ENCODE peak calls at places on chromosomes 7 and 10, in seven cellular contexts. One of them, this sample, is unnamed. For H3K4me1, the result is how much of the 10 kb centered on the place peaks cover.

GRCh38 chr7:106347229-106347833 is 62.5 kb upstream of the NAMPT start:
- DNase-seq in transverse colon: no peak
- DNase-seq in esophagus muscularis mucosa: peak
- DNase-seq in ovary: no peak
- DNase-seq in cardiac muscle cell: no peak
- DNase-seq in tibial artery: no peak
- DNase-seq in GM23248: no peak
- DNase-seq in this sample: no peak

GRCh38 chr7:79548616-79549206 is 95.2 kb upstream of the MAGI2 start:
- DNase-seq in transverse colon: no peak
- DNase-seq in esophagus muscularis mucosa: no peak
- DNase-seq in ovary: no peak
- DNase-seq in cardiac muscle cell: peak
- DNase-seq in tibial artery: no peak
- DNase-seq in GM23248: peak
- DNase-seq in this sample: no peak

GRCh38 chr7:10315881-10316280 is 657.8 kb upstream of the PHF14 start:
- DNase-seq in transverse colon: no peak
- DNase-seq in esophagus muscularis mucosa: no peak
- DNase-seq in ovary: no peak
- DNase-seq in cardiac muscle cell: no peak
- DNase-seq in tibial artery: no peak
- DNase-seq in GM23248: no peak
- DNase-seq in this sample: no peak

GRCh38 chr10:119656760-119657159 is 5.6 kb downstream of the BAG3 start:
- DNase-seq in transverse colon: no peak
- DNase-seq in esophagus muscularis mucosa: no peak
- DNase-seq in ovary: no peak
- DNase-seq in cardiac muscle cell: no peak
- DNase-seq in tibial artery: no peak
- DNase-seq in GM23248: no peak
- DNase-seq in this sample: no peak

GRCh38 chr10:57333880-57334279 is 933.8 kb downstream of the IPMK start:
- DNase-seq in transverse colon: no peak
- DNase-seq in esophagus muscularis mucosa: no peak
- DNase-seq in ovary: no peak
- DNase-seq in cardiac muscle cell: no peak
- DNase-seq in tibial artery: no peak
- DNase-seq in GM23248: peak
- DNase-seq in this sample: no peak

GRCh38 chr7:76356823-76357222 is 2.0 kb downstream of the YWHAG start:
- DNase-seq in transverse colon: peak
- DNase-seq in esophagus muscularis mucosa: no peak
- DNase-seq in ovary: no peak
- DNase-seq in cardiac muscle cell: peak
- DNase-seq in tibial artery: no peak
- DNase-seq in GM23248: peak
- DNase-seq in this sample: no peak

GRCh38 chr10:129385600-129385999 is 81.4 kb upstream of the MGMT start:
- DNase-seq in transverse colon: no peak
- DNase-seq in esophagus muscularis mucosa: no peak
- DNase-seq in ovary: no peak
- DNase-seq in cardiac muscle cell: no peak
- DNase-seq in tibial artery: no peak
- DNase-seq in GM23248: no peak
- DNase-seq in this sample: no peak

GRCh38 chr7:56287429-56288138 is 171.4 kb upstream of the NUPR2 start:
- DNase-seq in transverse colon: no peak
- DNase-seq in esophagus muscularis mucosa: no peak
- DNase-seq in ovary: peak
- DNase-seq in cardiac muscle cell: no peak
- DNase-seq in tibial artery: peak
- DNase-seq in GM23248: peak
- DNase-seq in this sample: peak

GRCh38 chr10:28327494-28327886 is 24.6 kb upstream of the MPP7 start:
- DNase-seq in transverse colon: no peak
- DNase-seq in esophagus muscularis mucosa: no peak
- DNase-seq in ovary: no peak
- DNase-seq in cardiac muscle cell: peak
- DNase-seq in tibial artery: no peak
- DNase-seq in GM23248: peak
- DNase-seq in this sample: no peak

GRCh38 chr7:80641548-80641947 is 3.1 kb downstream of the CD36 start:
- DNase-seq in transverse colon: no peak
- DNase-seq in esophagus muscularis mucosa: no peak
- DNase-seq in ovary: no peak
- DNase-seq in cardiac muscle cell: no peak
- DNase-seq in tibial artery: no peak
- DNase-seq in GM23248: peak
- DNase-seq in this sample: no peak

GRCh38 chr10:132319853-132320669 is 11.9 kb upstream of the LRRC27 start:
- DNase-seq in transverse colon: no peak
- DNase-seq in esophagus muscularis mucosa: no peak
- DNase-seq in ovary: peak
- DNase-seq in cardiac muscle cell: peak
- DNase-seq in tibial artery: peak
- DNase-seq in GM23248: peak
- DNase-seq in this sample: peak

GRCh38 chr7:43942997-43943701 is 16.9 kb downstream of the UBE2D4 start:
- DNase-seq in transverse colon: peak
- DNase-seq in esophagus muscularis mucosa: no peak
- DNase-seq in ovary: no peak
- DNase-seq in cardiac muscle cell: no peak
- DNase-seq in tibial artery: no peak
- DNase-seq in GM23248: peak
- DNase-seq in this sample: no peak

GRCh38 chr7:34371922-34372321 is 286.1 kb upstream of the NPSR1 start:
- DNase-seq in transverse colon: no peak
- DNase-seq in esophagus muscularis mucosa: no peak
- DNase-seq in ovary: no peak
- DNase-seq in cardiac muscle cell: no peak
- DNase-seq in tibial artery: no peak
- DNase-seq in GM23248: no peak
- DNase-seq in this sample: no peak

GRCh38 chr7:48643420-48644013 is 280.8 kb upstream of the CDC14C start:
- DNase-seq in transverse colon: no peak
- DNase-seq in esophagus muscularis mucosa: no peak
- DNase-seq in ovary: no peak
- DNase-seq in cardiac muscle cell: no peak
- DNase-seq in tibial artery: no peak
- DNase-seq in GM23248: no peak
- DNase-seq in this sample: no peak

GRCh38 chr10:71274901-71275796 is 43.9 kb upstream of the SLC29A3 start:
- DNase-seq in transverse colon: no peak
- DNase-seq in esophagus muscularis mucosa: no peak
- DNase-seq in ovary: no peak
- DNase-seq in cardiac muscle cell: no peak
- DNase-seq in tibial artery: no peak
- DNase-seq in GM23248: no peak
- DNase-seq in this sample: no peak

GRCh38 chr10:99560277-99561126 is 27.8 kb downstream of the NKX2-3 start:
- DNase-seq in transverse colon: peak
- DNase-seq in esophagus muscularis mucosa: no peak
- DNase-seq in ovary: no peak
- DNase-seq in cardiac muscle cell: peak
- DNase-seq in tibial artery: no peak
- DNase-seq in GM23248: peak
- DNase-seq in this sample: peak

GRCh38 chr7:125670926-125671572 is 741.4 kb upstream of the POT1 start:
- DNase-seq in transverse colon: no peak
- DNase-seq in esophagus muscularis mucosa: no peak
- DNase-seq in ovary: no peak
- DNase-seq in cardiac muscle cell: peak
- DNase-seq in tibial artery: no peak
- DNase-seq in GM23248: peak
- DNase-seq in this sample: no peak

GRCh38 chr7:131431756-131432155 is 104.1 kb downstream of the MKLN1 start:
- DNase-seq in transverse colon: no peak
- DNase-seq in esophagus muscularis mucosa: no peak
- DNase-seq in ovary: no peak
- DNase-seq in cardiac muscle cell: no peak
- DNase-seq in tibial artery: no peak
- DNase-seq in GM23248: no peak
- DNase-seq in this sample: no peak

GRCh38 chr7:139645572-139646523 is 122.4 kb downstream of the CLEC2L start:
- DNase-seq in transverse colon: peak
- DNase-seq in esophagus muscularis mucosa: peak
- DNase-seq in ovary: peak
- DNase-seq in cardiac muscle cell: peak
- DNase-seq in tibial artery: peak
- DNase-seq in GM23248: peak
- DNase-seq in this sample: peak
- H3K4me1 ChIP-seq in transverse colon: under half
- H3K4me1 ChIP-seq in esophagus muscularis mucosa: under half
- H3K4me1 ChIP-seq in ovary: under half
- H3K4me1 ChIP-seq in cardiac muscle cell: under half
- H3K4me1 ChIP-seq in tibial artery: under half
- H3K4me1 ChIP-seq in GM23248: under half
- H3K4me1 ChIP-seq in this sample: under half

GRCh38 chr7:133886797-133887196 is 240.3 kb upstream of the LRGUK start:
- DNase-seq in transverse colon: no peak
- DNase-seq in esophagus muscularis mucosa: no peak
- DNase-seq in ovary: no peak
- DNase-seq in cardiac muscle cell: no peak
- DNase-seq in tibial artery: no peak
- DNase-seq in GM23248: no peak
- DNase-seq in this sample: no peak

GRCh38 chr7:133886081-133886480 is 241.1 kb upstream of the LRGUK start:
- DNase-seq in transverse colon: no peak
- DNase-seq in esophagus muscularis mucosa: no peak
- DNase-seq in ovary: no peak
- DNase-seq in cardiac muscle cell: no peak
- DNase-seq in tibial artery: no peak
- DNase-seq in GM23248: no peak
- DNase-seq in this sample: no peak

GRCh38 chr7:133887459-133887858 is 239.7 kb upstream of the LRGUK start:
- DNase-seq in transverse colon: no peak
- DNase-seq in esophagus muscularis mucosa: no peak
- DNase-seq in ovary: no peak
- DNase-seq in cardiac muscle cell: no peak
- DNase-seq in tibial artery: no peak
- DNase-seq in GM23248: peak
- DNase-seq in this sample: no peak

GRCh38 chr7:133885213-133885612 is 241.9 kb upstream of the LRGUK start:
- DNase-seq in transverse colon: no peak
- DNase-seq in esophagus muscularis mucosa: no peak
- DNase-seq in ovary: no peak
- DNase-seq in cardiac muscle cell: no peak
- DNase-seq in tibial artery: no peak
- DNase-seq in GM23248: no peak
- DNase-seq in this sample: no peak

GRCh38 chr7:133883591-133883990 is 243.5 kb upstream of the LRGUK start:
- DNase-seq in transverse colon: no peak
- DNase-seq in esophagus muscularis mucosa: no peak
- DNase-seq in ovary: no peak
- DNase-seq in cardiac muscle cell: no peak
- DNase-seq in tibial artery: no peak
- DNase-seq in GM23248: no peak
- DNase-seq in this sample: no peak
- H3K27ac ChIP-seq in transverse colon: no peak
- H3K27ac ChIP-seq in esophagus muscularis mucosa: no peak
- H3K27ac ChIP-seq in ovary: no peak
- H3K27ac ChIP-seq in cardiac muscle cell: no peak
- H3K27ac ChIP-seq in tibial artery: no peak
- H3K27ac ChIP-seq in GM23248: no peak
- H3K27ac ChIP-seq in this sample: no peak

GRCh38 chr10:77393411-77393810 is 244.2 kb downstream of the KCNMA1 start:
- DNase-seq in transverse colon: no peak
- DNase-seq in esophagus muscularis mucosa: no peak
- DNase-seq in ovary: no peak
- DNase-seq in cardiac muscle cell: no peak
- DNase-seq in tibial artery: no peak
- DNase-seq in GM23248: no peak
- DNase-seq in this sample: no peak

GRCh38 chr10:77392851-77393250 is 244.8 kb downstream of the KCNMA1 start:
- DNase-seq in transverse colon: no peak
- DNase-seq in esophagus muscularis mucosa: no peak
- DNase-seq in ovary: no peak
- DNase-seq in cardiac muscle cell: peak
- DNase-seq in tibial artery: peak
- DNase-seq in GM23248: peak
- DNase-seq in this sample: no peak

GRCh38 chr10:77390481-77390891 is 247.1 kb downstream of the KCNMA1 start:
- DNase-seq in transverse colon: no peak
- DNase-seq in esophagus muscularis mucosa: no peak
- DNase-seq in ovary: no peak
- DNase-seq in cardiac muscle cell: peak
- DNase-seq in tibial artery: peak
- DNase-seq in GM23248: peak
- DNase-seq in this sample: no peak

GRCh38 chr10:77392236-77392721 is 245.3 kb downstream of the KCNMA1 start:
- DNase-seq in transverse colon: no peak
- DNase-seq in esophagus muscularis mucosa: no peak
- DNase-seq in ovary: no peak
- DNase-seq in cardiac muscle cell: peak
- DNase-seq in tibial artery: peak
- DNase-seq in GM23248: peak
- DNase-seq in this sample: no peak

DNA sequence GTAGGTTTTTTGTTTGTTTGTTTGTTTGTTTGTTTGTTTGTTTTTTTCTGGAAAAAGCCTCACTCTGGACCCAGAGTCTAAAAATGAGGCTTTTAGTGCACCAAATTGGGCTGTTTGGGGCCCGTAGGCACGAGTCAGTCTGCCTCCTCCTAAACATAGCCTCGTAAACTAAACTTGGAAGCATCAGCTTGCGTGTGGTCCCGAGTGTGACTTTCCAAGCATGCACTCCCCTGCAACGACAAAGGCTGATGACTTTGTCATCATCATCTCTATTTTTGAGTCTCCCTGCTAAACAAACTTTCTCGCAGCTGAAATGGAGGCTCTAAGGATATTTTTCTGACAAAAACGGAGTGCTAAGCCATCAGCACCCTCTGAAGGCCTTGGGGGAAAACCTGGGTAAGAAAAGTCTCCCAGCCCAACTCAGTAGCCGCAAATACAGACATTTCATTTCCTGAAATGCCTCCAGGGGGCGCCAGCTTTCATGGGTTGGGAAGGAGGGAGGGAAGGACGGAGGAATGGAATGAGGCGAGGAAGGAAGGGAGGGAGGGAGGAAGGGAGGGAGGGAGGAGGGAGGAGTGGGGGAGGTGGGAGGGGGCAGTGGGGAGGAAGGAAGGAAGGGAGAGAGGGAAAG is 245.9 kb downstream of the KCNMA1 start:
- DNase-seq in transverse colon: peak
- DNase-seq in esophagus muscularis mucosa: no peak
- DNase-seq in ovary: peak
- DNase-seq in cardiac muscle cell: peak
- DNase-seq in tibial artery: peak
- DNase-seq in GM23248: peak
- DNase-seq in this sample: peak
- H3K4me1 ChIP-seq in transverse colon: under half
- H3K4me1 ChIP-seq in esophagus muscularis mucosa: half or more
- H3K4me1 ChIP-seq in ovary: under half
- H3K4me1 ChIP-seq in cardiac muscle cell: under half
- H3K4me1 ChIP-seq in tibial artery: half or more
- H3K4me1 ChIP-seq in GM23248: under half
- H3K4me1 ChIP-seq in this sample: under half

GRCh38 chr10:103367782-103368518 is at the start of gene TAF5:
- DNase-seq in transverse colon: peak
- DNase-seq in esophagus muscularis mucosa: peak
- DNase-seq in ovary: peak
- DNase-seq in cardiac muscle cell: peak
- DNase-seq in tibial artery: peak
- DNase-seq in GM23248: peak
- DNase-seq in this sample: peak
- H3K27ac ChIP-seq in transverse colon: peak
- H3K27ac ChIP-seq in esophagus muscularis mucosa: peak
- H3K27ac ChIP-seq in ovary: peak
- H3K27ac ChIP-seq in cardiac muscle cell: peak
- H3K27ac ChIP-seq in tibial artery: peak
- H3K27ac ChIP-seq in GM23248: peak
- H3K27ac ChIP-seq in this sample: peak

This sample was measured in adrenal gland.